ENCODE peak calls at places on chromosomes 7 and 10, in five cellular contexts. E is IMR-90, M is tibial artery, I is heart left ventricle, C is kidney. N is an unnamed sample.

GRCh38 chr10:62225362-62225761 is 43.3 kb downstream of the RTKN2 start:
- DNase-seq in E (no peak), M (no peak), I (no peak), C (no peak), N (no peak)

GRCh38 chr10:93468532-93469213 is 13.5 kb downstream of the MYOF start:
- DNase-seq in E (peak), M (no peak), I (no peak), C (no peak), N (no peak)

GRCh38 chr7:111363099-111363498 is 199.2 kb downstream of the IMMP2L start:
- DNase-seq in E (peak), M (no peak), I (no peak), C (no peak), N (no peak)

GRCh38 chr10:14185501-14186045 is 145.2 kb downstream of the FRMD4A start:
- DNase-seq in E (peak), M (no peak), I (no peak), C (no peak), N (no peak)

GRCh38 chr7:22008011-22008410 is 62.3 kb upstream of the CDCA7L start:
- DNase-seq in E (no peak), M (no peak), I (no peak), C (no peak), N (no peak)

GRCh38 chr10:69383485-69384089 is 33.1 kb downstream of the TACR2 start:
- DNase-seq in E (peak), M (no peak), I (peak), C (no peak), N (no peak)

GRCh38 chr7:9307131-9307530 is 873.7 kb downstream of the NXPH1 start:
- DNase-seq in E (no peak), M (no peak), I (no peak), C (no peak), N (no peak)

GRCh38 chr10:110356628-110357245 is 52.0 kb upstream of the SMNDC1 start:
- DNase-seq in E (peak), M (no peak), I (no peak), C (peak), N (no peak)

GRCh38 chr7:18896343-18896975 is 221.0 kb downstream of the TWIST1 start:
- DNase-seq in E (peak), M (no peak), I (no peak), C (no peak), N (no peak)

GRCh38 chr7:146090023-146090645 is 26.5 kb upstream of the CNTNAP2 start:
- DNase-seq in E (no peak), M (no peak), I (no peak), C (no peak), N (no peak)

GRCh38 chr7:77685219-77685618 is 11.0 kb upstream of the RSBN1L start:
- DNase-seq in E (no peak), M (no peak), I (no peak), C (no peak), N (no peak)

GRCh38 chr10:132386419-132386831 is 10.6 kb upstream of the PWWP2B start:
- DNase-seq in E (no peak), M (no peak), I (peak), C (peak), N (no peak)

GRCh38 chr10:43691503-43691902 is 42.8 kb upstream of the ZNF32 start:
- DNase-seq in E (peak), M (no peak), I (no peak), C (no peak), N (no peak)

GRCh38 chr10:121558246-121558645 is 40.0 kb downstream of the FGFR2 start:
- DNase-seq in E (no peak), M (no peak), I (no peak), C (no peak), N (no peak)

GRCh38 chr7:7119668-7120208 is 62.6 kb upstream of the C1GALT1 start:
- DNase-seq in E (no peak), M (no peak), I (no peak), C (no peak), N (no peak)

GRCh38 chr10:63266337-63267327 is 133.5 kb downstream of the NRBF2 start:
- DNase-seq in E (no peak), M (no peak), I (no peak), C (no peak), N (no peak)

GRCh38 chr10:86591436-86591835 is 62.9 kb upstream of the OPN4 start:
- DNase-seq in E (no peak), M (no peak), I (no peak), C (no peak), N (no peak)

GRCh38 chr7:100148225-100148558 is 526 bp upstream of the LAMTOR4 start:
- DNase-seq in E (no peak), M (no peak), I (no peak), C (no peak), N (no peak)

GRCh38 chr10:82811621-82812020 is 936.6 kb downstream of the NRG3 start:
- DNase-seq in E (no peak), M (no peak), I (no peak), C (no peak), N (no peak)

GRCh38 chr10:123636598-123637325 is 29.4 kb upstream of the GPR26 start:
- DNase-seq in E (no peak), M (no peak), I (no peak), C (no peak), N (peak)

GRCh38 chr7:127252736-127253288 is at the start of gene GRM8:
- DNase-seq in E (peak), M (peak), I (peak), C (peak), N (no peak)

GRCh38 chr10:98303569-98303968 is 35.6 kb upstream of the LOXL4 start:
- DNase-seq in E (no peak), M (no peak), I (no peak), C (no peak), N (no peak)

GRCh38 chr7:148264933-148265557 is 325.5 kb upstream of the C7orf33 start:
- DNase-seq in E (peak), M (no peak), I (no peak), C (no peak), N (no peak)

GRCh38 chr10:89684604-89685003 is 16.8 kb upstream of the KIF20B start:
- DNase-seq in E (peak), M (no peak), I (no peak), C (no peak), N (no peak)

GRCh38 chr10:75195035-75195763 is 15.4 kb upstream of the VDAC2 start:
- DNase-seq in E (peak), M (no peak), I (no peak), C (no peak), N (no peak)

GRCh38 chr7:151199196-151199874 is 11.0 kb downstream of the H2BK1 start:
- DNase-seq in E (no peak), M (no peak), I (no peak), C (no peak), N (no peak)

GRCh38 chr10:14153570-14154055 is 177.1 kb downstream of the FRMD4A start:
- DNase-seq in E (peak), M (no peak), I (peak), C (peak), N (no peak)

GRCh38 chr10:87546971-87547413 is 42.3 kb downstream of the MINPP1 start:
- DNase-seq in E (no peak), M (peak), I (no peak), C (peak), N (no peak)

GRCh38 chr10:100890141-100890695 is 22.5 kb upstream of the SLF2 start:
- DNase-seq in E (no peak), M (no peak), I (no peak), C (no peak), N (no peak)

GRCh38 chr10:124346831-124347230 is 71.9 kb downstream of the OAT start:
- DNase-seq in E (no peak), M (peak), I (no peak), C (no peak), N (no peak)

GRCh38 chr10:87590705-87591588 is 68.7 kb upstream of the PAPSS2 start:
- DNase-seq in E (peak), M (no peak), I (no peak), C (no peak), N (no peak)

GRCh38 chr10:119479048-119479394 is 63.5 kb downstream of the RGS10 start:
- DNase-seq in E (no peak), M (no peak), I (no peak), C (no peak), N (no peak)

DNA sequence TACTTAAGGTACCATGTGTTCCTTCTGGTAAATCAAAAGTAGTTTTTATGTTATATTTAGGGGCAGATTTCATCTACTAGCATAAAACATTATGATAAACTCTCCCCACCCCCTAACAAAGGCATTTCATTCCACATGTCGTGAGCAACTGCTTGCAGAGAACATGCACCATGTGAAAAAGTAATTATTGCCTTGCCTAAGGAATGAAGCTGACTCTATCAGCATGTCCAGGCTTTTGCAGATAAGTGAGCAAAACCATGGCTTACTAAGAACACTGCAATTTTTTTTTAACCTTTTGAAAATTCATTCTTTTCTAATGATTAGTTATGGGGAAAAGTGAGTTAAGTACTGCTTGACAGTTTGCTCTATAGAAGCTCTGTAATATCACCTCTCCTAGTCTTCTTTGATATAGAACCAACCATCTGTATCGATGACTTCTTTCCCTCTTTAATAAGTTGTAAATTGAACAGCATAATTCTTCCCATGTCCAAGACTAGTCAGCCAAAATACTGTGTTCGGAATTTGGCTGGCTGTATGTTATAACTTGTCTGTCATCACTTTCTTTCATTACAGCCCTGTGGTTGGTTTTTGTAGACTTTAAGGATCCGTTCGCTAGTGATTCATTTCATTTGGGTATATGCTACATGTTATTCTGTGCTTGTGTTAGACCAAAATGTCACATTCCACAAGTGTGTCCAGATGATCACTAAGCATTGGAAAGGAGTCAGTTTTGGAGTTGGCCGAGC is 155.3 kb upstream of the ITGB1 start:
- DNase-seq in E (peak), M (no peak), I (no peak), C (no peak), N (no peak)
- H3K4me3 ChIP-seq in E (no peak), M (no peak), I (no peak), C (no peak), N (no peak)

GRCh38 chr7:343227-343822 is 53.4 kb downstream of the FOXL3 start:
- DNase-seq in E (no peak), M (no peak), I (no peak), C (no peak), N (no peak)
- H3K27ac ChIP-seq in E (no peak), M (no peak), I (no peak), C (no peak), N (no peak)

DNA sequence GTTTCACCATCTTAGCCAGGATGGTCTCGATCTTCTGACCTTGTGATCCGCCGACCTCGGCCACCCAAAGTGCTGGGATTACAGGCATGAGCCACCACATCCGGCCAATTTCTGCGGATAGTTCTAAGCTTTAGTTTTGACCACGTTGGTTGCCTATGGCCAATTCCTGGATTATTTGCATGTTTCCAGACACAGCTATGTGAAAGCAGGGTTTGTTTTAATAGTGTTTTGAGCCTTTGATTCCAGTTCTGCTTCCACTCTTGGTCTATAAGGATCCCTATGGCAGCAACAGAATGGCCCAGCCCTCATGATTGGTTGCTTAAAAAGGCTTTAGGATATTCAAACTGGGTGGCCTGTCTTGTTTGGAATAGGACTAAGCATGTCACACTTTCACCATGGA is 19.1 kb downstream of the SIRT1 start:
- DNase-seq in E (no peak), M (no peak), I (no peak), C (no peak), N (no peak)
- H3K4me3 ChIP-seq in E (no peak), M (no peak), I (no peak), C (no peak), N (no peak)

DNA sequence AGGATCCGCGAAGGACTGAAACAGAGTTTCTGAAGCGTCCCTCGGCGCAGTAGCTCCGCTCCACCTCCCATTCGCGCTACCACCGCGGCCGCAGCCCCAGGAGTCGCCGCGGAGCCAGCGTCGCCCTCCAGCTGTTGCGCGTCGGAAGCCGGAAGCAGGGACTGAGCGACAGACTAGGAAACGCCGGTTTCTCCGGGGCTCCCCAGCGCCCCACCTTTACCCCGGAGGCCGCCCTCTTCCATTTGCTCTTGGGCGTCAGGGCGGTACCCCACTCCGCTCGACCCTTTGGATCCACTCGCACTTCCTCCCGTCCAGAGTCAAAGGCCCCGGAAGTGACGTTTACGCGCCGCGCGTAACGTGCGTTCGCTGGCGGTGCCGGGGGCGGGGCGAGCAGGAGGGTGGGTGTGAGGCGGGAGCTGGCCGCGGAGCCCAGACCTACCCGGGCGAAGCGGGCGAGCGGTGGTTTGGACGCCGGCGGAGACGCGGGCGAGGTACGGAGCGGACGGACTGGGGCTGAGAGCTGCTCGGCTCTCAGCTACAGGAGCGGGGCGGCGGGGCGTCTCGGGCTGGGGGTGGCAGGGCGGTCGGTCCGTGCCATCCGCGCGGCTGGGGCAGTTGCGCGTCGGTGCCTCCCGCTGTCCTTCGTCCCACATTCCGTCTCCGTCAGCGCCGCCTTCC is at the start of gene RABGEF1:
- DNase-seq in E (peak), M (peak), I (peak), C (peak), N (peak)
- H3K27ac ChIP-seq in E (peak), M (peak), I (peak), C (peak), N (peak)

N was measured in right atrium auricular region.